ENCODE peak calls at places on chromosomes 2 and 18, in eight cellular contexts. One of them, this sample, is unnamed.
A peak's percentile ranks its signal among the peaks of the same experiment; 100 is the strongest.

GRCh38 chr18:32798209-32798960 is 25.6 kb upstream of the KLHL14 start:
- DNase-seq in SHP77: no peak
- DNase-seq in CD4-positive, alpha-beta memory T cell: no peak
- DNase-seq in neural crest cell: no peak
- DNase-seq in upper lobe of right lung: no peak
- DNase-seq in BE2C: no peak
- DNase-seq in uterus: no peak
- DNase-seq in dermis microvascular lymphatic vessel endothelial cell: no peak
- DNase-seq in this sample: no peak

GRCh38 chr2:5693288-5694015 is 1.3 kb downstream of the SOX11 start:
- DNase-seq in SHP77: peak; percentile 42
- DNase-seq in upper lobe of right lung: no peak
- DNase-seq in neural crest cell: peak; percentile 33
- DNase-seq in CD4-positive, alpha-beta memory T cell: no peak
- DNase-seq in uterus: no peak
- DNase-seq in dermis microvascular lymphatic vessel endothelial cell: no peak
- DNase-seq in BE2C: no peak
- DNase-seq in this sample: no peak

GRCh38 chr2:106542730-106543359 is 55.7 kb downstream of the CD8B2 start:
- DNase-seq in dermis microvascular lymphatic vessel endothelial cell: peak; percentile 14
- DNase-seq in BE2C: peak; percentile 56
- DNase-seq in upper lobe of right lung: peak; percentile 78
- DNase-seq in uterus: peak; percentile 74
- DNase-seq in neural crest cell: peak; percentile 89
- DNase-seq in CD4-positive, alpha-beta memory T cell: peak; percentile 54
- DNase-seq in SHP77: peak; percentile 39
- DNase-seq in this sample: peak; percentile 49

GRCh38 chr2:122491011-122491410 is 735.6 kb downstream of the TSN start:
- DNase-seq in SHP77: no peak
- DNase-seq in upper lobe of right lung: no peak
- DNase-seq in neural crest cell: no peak
- DNase-seq in CD4-positive, alpha-beta memory T cell: no peak
- DNase-seq in BE2C: no peak
- DNase-seq in dermis microvascular lymphatic vessel endothelial cell: no peak
- DNase-seq in uterus: no peak
- DNase-seq in this sample: no peak

GRCh38 chr2:63539416-63540162 is 48.7 kb downstream of the WDPCP start:
- DNase-seq in upper lobe of right lung: no peak
- DNase-seq in SHP77: no peak
- DNase-seq in uterus: no peak
- DNase-seq in neural crest cell: no peak
- DNase-seq in dermis microvascular lymphatic vessel endothelial cell: no peak
- DNase-seq in BE2C: no peak
- DNase-seq in CD4-positive, alpha-beta memory T cell: no peak
- DNase-seq in this sample: no peak

GRCh38 chr18:80204142-80204541 is 43.2 kb downstream of the PARD6G start:
- DNase-seq in CD4-positive, alpha-beta memory T cell: no peak
- DNase-seq in dermis microvascular lymphatic vessel endothelial cell: no peak
- DNase-seq in upper lobe of right lung: no peak
- DNase-seq in uterus: no peak
- DNase-seq in neural crest cell: no peak
- DNase-seq in BE2C: no peak
- DNase-seq in SHP77: no peak
- DNase-seq in this sample: no peak

GRCh38 chr2:73300926-73301325 is 7.6 kb upstream of the EGR4 start:
- DNase-seq in uterus: no peak
- DNase-seq in upper lobe of right lung: no peak
- DNase-seq in SHP77: no peak
- DNase-seq in CD4-positive, alpha-beta memory T cell: no peak
- DNase-seq in dermis microvascular lymphatic vessel endothelial cell: no peak
- DNase-seq in neural crest cell: no peak
- DNase-seq in BE2C: no peak
- DNase-seq in this sample: no peak

GRCh38 chr2:202267495-202267894 is 1.9 kb downstream of the NOP58 start:
- DNase-seq in uterus: no peak
- DNase-seq in CD4-positive, alpha-beta memory T cell: no peak
- DNase-seq in upper lobe of right lung: no peak
- DNase-seq in SHP77: no peak
- DNase-seq in neural crest cell: no peak
- DNase-seq in dermis microvascular lymphatic vessel endothelial cell: no peak
- DNase-seq in BE2C: no peak
- DNase-seq in this sample: no peak

GRCh38 chr18:3345885-3346284 is 84.0 kb downstream of the MYL12B start:
- DNase-seq in upper lobe of right lung: no peak
- DNase-seq in neural crest cell: no peak
- DNase-seq in BE2C: no peak
- DNase-seq in CD4-positive, alpha-beta memory T cell: no peak
- DNase-seq in uterus: peak; percentile 36
- DNase-seq in dermis microvascular lymphatic vessel endothelial cell: no peak
- DNase-seq in SHP77: no peak
- DNase-seq in this sample: no peak

GRCh38 chr2:55268288-55268906 is 634 bp downstream of the MTIF2 start:
- DNase-seq in CD4-positive, alpha-beta memory T cell: no peak
- DNase-seq in BE2C: no peak
- DNase-seq in SHP77: no peak
- DNase-seq in neural crest cell: no peak
- DNase-seq in upper lobe of right lung: no peak
- DNase-seq in dermis microvascular lymphatic vessel endothelial cell: no peak
- DNase-seq in uterus: no peak
- DNase-seq in this sample: no peak

GRCh38 chr2:85178154-85178553 is 45.0 kb downstream of the TCF7L1 start:
- DNase-seq in dermis microvascular lymphatic vessel endothelial cell: peak; percentile 44
- DNase-seq in uterus: no peak
- DNase-seq in neural crest cell: no peak
- DNase-seq in BE2C: no peak
- DNase-seq in upper lobe of right lung: no peak
- DNase-seq in CD4-positive, alpha-beta memory T cell: no peak
- DNase-seq in SHP77: no peak
- DNase-seq in this sample: no peak

GRCh38 chr2:133733856-133734255 is 165.6 kb upstream of the NCKAP5 start:
- DNase-seq in upper lobe of right lung: no peak
- DNase-seq in dermis microvascular lymphatic vessel endothelial cell: no peak
- DNase-seq in uterus: no peak
- DNase-seq in BE2C: no peak
- DNase-seq in neural crest cell: no peak
- DNase-seq in SHP77: no peak
- DNase-seq in CD4-positive, alpha-beta memory T cell: no peak
- DNase-seq in this sample: no peak

GRCh38 chr18:61765097-61765496 is 127.7 kb downstream of the RNF152 start:
- DNase-seq in dermis microvascular lymphatic vessel endothelial cell: no peak
- DNase-seq in uterus: peak; percentile 59
- DNase-seq in SHP77: no peak
- DNase-seq in neural crest cell: no peak
- DNase-seq in upper lobe of right lung: no peak
- DNase-seq in BE2C: no peak
- DNase-seq in CD4-positive, alpha-beta memory T cell: no peak
- DNase-seq in this sample: no peak

GRCh38 chr2:37324536-37324785 is 172 bp downstream of the PRKD3 start:
- DNase-seq in SHP77: no peak
- DNase-seq in neural crest cell: no peak
- DNase-seq in upper lobe of right lung: peak; percentile 92
- DNase-seq in dermis microvascular lymphatic vessel endothelial cell: no peak
- DNase-seq in BE2C: peak; percentile 87
- DNase-seq in CD4-positive, alpha-beta memory T cell: peak; percentile 75
- DNase-seq in uterus: peak; percentile 86
- DNase-seq in this sample: no peak

GRCh38 chr2:240335061-240335460 is 100.4 kb upstream of the GPC1 start:
- DNase-seq in SHP77: no peak
- DNase-seq in dermis microvascular lymphatic vessel endothelial cell: no peak
- DNase-seq in upper lobe of right lung: no peak
- DNase-seq in BE2C: no peak
- DNase-seq in CD4-positive, alpha-beta memory T cell: no peak
- DNase-seq in uterus: no peak
- DNase-seq in neural crest cell: no peak
- DNase-seq in this sample: no peak

GRCh38 chr2:230162981-230163380 is 56.8 kb downstream of the SP110 start:
- DNase-seq in SHP77: no peak
- DNase-seq in uterus: no peak
- DNase-seq in BE2C: peak; percentile 65
- DNase-seq in dermis microvascular lymphatic vessel endothelial cell: no peak
- DNase-seq in neural crest cell: no peak
- DNase-seq in upper lobe of right lung: no peak
- DNase-seq in CD4-positive, alpha-beta memory T cell: no peak
- DNase-seq in this sample: no peak

GRCh38 chr2:7924033-7924762 is 757.7 kb upstream of the ID2 start:
- DNase-seq in dermis microvascular lymphatic vessel endothelial cell: no peak
- DNase-seq in uterus: no peak
- DNase-seq in BE2C: no peak
- DNase-seq in SHP77: no peak
- DNase-seq in upper lobe of right lung: no peak
- DNase-seq in neural crest cell: no peak
- DNase-seq in CD4-positive, alpha-beta memory T cell: no peak
- DNase-seq in this sample: no peak

GRCh38 chr2:234368861-234369261 is 128.0 kb downstream of the ARL4C start:
- DNase-seq in uterus: no peak
- DNase-seq in dermis microvascular lymphatic vessel endothelial cell: no peak
- DNase-seq in neural crest cell: no peak
- DNase-seq in upper lobe of right lung: no peak
- DNase-seq in BE2C: no peak
- DNase-seq in CD4-positive, alpha-beta memory T cell: peak; percentile 70
- DNase-seq in SHP77: no peak
- DNase-seq in this sample: no peak

GRCh38 chr2:3187467-3187866 is 190.2 kb downstream of the EIPR1 start:
- DNase-seq in uterus: no peak
- DNase-seq in upper lobe of right lung: no peak
- DNase-seq in SHP77: no peak
- DNase-seq in BE2C: no peak
- DNase-seq in dermis microvascular lymphatic vessel endothelial cell: no peak
- DNase-seq in neural crest cell: no peak
- DNase-seq in CD4-positive, alpha-beta memory T cell: no peak
- DNase-seq in this sample: no peak

GRCh38 chr2:189249171-189249570 is 69.6 kb upstream of the COL5A2 start:
- DNase-seq in dermis microvascular lymphatic vessel endothelial cell: no peak
- DNase-seq in BE2C: no peak
- DNase-seq in upper lobe of right lung: no peak
- DNase-seq in uterus: no peak
- DNase-seq in neural crest cell: no peak
- DNase-seq in SHP77: no peak
- DNase-seq in CD4-positive, alpha-beta memory T cell: no peak
- DNase-seq in this sample: no peak

GRCh38 chr18:13889661-13890060 is 25.7 kb downstream of the MC2R start:
- DNase-seq in upper lobe of right lung: no peak
- DNase-seq in dermis microvascular lymphatic vessel endothelial cell: no peak
- DNase-seq in uterus: no peak
- DNase-seq in neural crest cell: no peak
- DNase-seq in SHP77: no peak
- DNase-seq in CD4-positive, alpha-beta memory T cell: no peak
- DNase-seq in BE2C: no peak
- DNase-seq in this sample: no peak

GRCh38 chr2:176852667-176853066 is 359.9 kb upstream of the HNRNPA3 start:
- DNase-seq in SHP77: no peak
- DNase-seq in neural crest cell: no peak
- DNase-seq in dermis microvascular lymphatic vessel endothelial cell: no peak
- DNase-seq in BE2C: no peak
- DNase-seq in upper lobe of right lung: no peak
- DNase-seq in uterus: no peak
- DNase-seq in CD4-positive, alpha-beta memory T cell: peak; percentile 45
- DNase-seq in this sample: peak; percentile 43

GRCh38 chr18:31954349-31954748 is 11.4 kb upstream of the TRAPPC8 start:
- DNase-seq in dermis microvascular lymphatic vessel endothelial cell: peak; percentile 68
- DNase-seq in BE2C: peak; percentile 10
- DNase-seq in upper lobe of right lung: no peak
- DNase-seq in uterus: no peak
- DNase-seq in SHP77: no peak
- DNase-seq in neural crest cell: no peak
- DNase-seq in CD4-positive, alpha-beta memory T cell: no peak
- DNase-seq in this sample: no peak

GRCh38 chr2:207317358-207317984 is 151.7 kb upstream of the KLF7 start:
- DNase-seq in BE2C: no peak
- DNase-seq in CD4-positive, alpha-beta memory T cell: no peak
- DNase-seq in dermis microvascular lymphatic vessel endothelial cell: peak; percentile 39
- DNase-seq in SHP77: no peak
- DNase-seq in upper lobe of right lung: no peak
- DNase-seq in neural crest cell: no peak
- DNase-seq in uterus: no peak
- DNase-seq in this sample: no peak

GRCh38 chr2:179861027-179861776 is at the start of gene ZNF385B:
- DNase-seq in dermis microvascular lymphatic vessel endothelial cell: no peak
- DNase-seq in BE2C: no peak
- DNase-seq in uterus: peak; percentile 16
- DNase-seq in neural crest cell: peak; percentile 23
- DNase-seq in upper lobe of right lung: peak; percentile 67
- DNase-seq in CD4-positive, alpha-beta memory T cell: no peak
- DNase-seq in SHP77: no peak
- DNase-seq in this sample: no peak

GRCh38 chr18:78670778-78671405 is 308.7 kb upstream of the SALL3 start:
- DNase-seq in BE2C: no peak
- DNase-seq in upper lobe of right lung: no peak
- DNase-seq in neural crest cell: no peak
- DNase-seq in SHP77: no peak
- DNase-seq in CD4-positive, alpha-beta memory T cell: no peak
- DNase-seq in uterus: no peak
- DNase-seq in dermis microvascular lymphatic vessel endothelial cell: no peak
- DNase-seq in this sample: no peak

GRCh38 chr2:3461781-3462492 is 57.4 kb downstream of the ADI1 start:
- DNase-seq in dermis microvascular lymphatic vessel endothelial cell: peak; percentile 47
- DNase-seq in neural crest cell: peak; percentile 40
- DNase-seq in CD4-positive, alpha-beta memory T cell: peak; percentile 51
- DNase-seq in BE2C: peak; percentile 37
- DNase-seq in uterus: peak; percentile 31
- DNase-seq in upper lobe of right lung: no peak
- DNase-seq in SHP77: peak; percentile 36
- DNase-seq in this sample: no peak

GRCh38 chr2:75047907-75048625 is 89.6 kb downstream of the POLE4 start:
- DNase-seq in BE2C: no peak
- DNase-seq in uterus: no peak
- DNase-seq in SHP77: no peak
- DNase-seq in dermis microvascular lymphatic vessel endothelial cell: no peak
- DNase-seq in neural crest cell: no peak
- DNase-seq in upper lobe of right lung: no peak
- DNase-seq in CD4-positive, alpha-beta memory T cell: no peak
- DNase-seq in this sample: no peak

GRCh38 chr2:174711206-174711605 is 53.1 kb downstream of the CHRNA1 start:
- DNase-seq in SHP77: no peak
- DNase-seq in uterus: no peak
- DNase-seq in upper lobe of right lung: no peak
- DNase-seq in dermis microvascular lymphatic vessel endothelial cell: no peak
- DNase-seq in CD4-positive, alpha-beta memory T cell: no peak
- DNase-seq in neural crest cell: no peak
- DNase-seq in BE2C: peak; percentile 24
- DNase-seq in this sample: no peak

GRCh38 chr18:47595816-47596501 is 334.5 kb downstream of the SMAD2 start:
- DNase-seq in SHP77: no peak
- DNase-seq in uterus: no peak
- DNase-seq in dermis microvascular lymphatic vessel endothelial cell: peak; percentile 3
- DNase-seq in CD4-positive, alpha-beta memory T cell: no peak
- DNase-seq in upper lobe of right lung: no peak
- DNase-seq in neural crest cell: no peak
- DNase-seq in BE2C: peak; percentile 32
- DNase-seq in this sample: no peak

GRCh38 chr2:80022018-80022417 is 282.5 kb downstream of the LRRTM1 start:
- DNase-seq in uterus: no peak
- DNase-seq in BE2C: no peak
- DNase-seq in neural crest cell: no peak
- DNase-seq in CD4-positive, alpha-beta memory T cell: no peak
- DNase-seq in SHP77: no peak
- DNase-seq in upper lobe of right lung: no peak
- DNase-seq in dermis microvascular lymphatic vessel endothelial cell: no peak
- DNase-seq in this sample: no peak

GRCh38 chr18:58552057-58552461 is 76.8 kb downstream of the ALPK2 start:
- DNase-seq in neural crest cell: no peak
- DNase-seq in SHP77: peak; percentile 6
- DNase-seq in CD4-positive, alpha-beta memory T cell: no peak
- DNase-seq in uterus: no peak
- DNase-seq in dermis microvascular lymphatic vessel endothelial cell: no peak
- DNase-seq in BE2C: no peak
- DNase-seq in upper lobe of right lung: no peak
- DNase-seq in this sample: no peak

GRCh38 chr2:88903744-88904353 is 212.4 kb downstream of the RPIA start:
- DNase-seq in BE2C: peak; percentile 9
- DNase-seq in uterus: no peak
- DNase-seq in dermis microvascular lymphatic vessel endothelial cell: peak; percentile 21
- DNase-seq in neural crest cell: no peak
- DNase-seq in CD4-positive, alpha-beta memory T cell: no peak
- DNase-seq in upper lobe of right lung: no peak
- DNase-seq in SHP77: peak; percentile 16
- DNase-seq in this sample: no peak

GRCh38 chr18:58202406-58202730 is 158.3 kb downstream of the NEDD4L start:
- DNase-seq in BE2C: peak; percentile 72
- DNase-seq in CD4-positive, alpha-beta memory T cell: no peak
- DNase-seq in dermis microvascular lymphatic vessel endothelial cell: no peak
- DNase-seq in uterus: no peak
- DNase-seq in SHP77: peak; percentile 40
- DNase-seq in neural crest cell: no peak
- DNase-seq in upper lobe of right lung: no peak
- DNase-seq in this sample: no peak